ENCODE peak calls at places on chromosomes 6 and 20, in ten cellular contexts. F, P, Y, B, O, H, T, X, N and Z are unnamed samples.

GRCh38 chr6:111767752-111768430 is 105.4 kb downstream of the FYN start:
- DNase-seq in Y (no peak), N (no peak), O (no peak), H (no peak), F (no peak), B (no peak), P (no peak), X (no peak), T (no peak), Z (no peak)

GRCh38 chr6:89793586-89793985 is 26.0 kb downstream of the MDN1 start:
- DNase-seq in B (no peak), P (no peak), N (no peak), Y (no peak), O (no peak), F (no peak), T (no peak), H (no peak), X (no peak), Z (no peak)

GRCh38 chr6:684831-685636 is 7.9 kb downstream of the EXOC2 start:
- DNase-seq in T (no peak), N (no peak), P (no peak), O (no peak), H (no peak), B (peak), F (no peak), Y (no peak), X (no peak), Z (no peak)

GRCh38 chr20:12961725-12962124 is 47.0 kb upstream of the SPTLC3 start:
- DNase-seq in H (no peak), T (no peak), Y (no peak), X (no peak), O (no peak), F (no peak), B (no peak), P (no peak), N (no peak), Z (no peak)

GRCh38 chr6:26330835-26331808 is 33.9 kb upstream of the BTN3A2 start:
- DNase-seq in F (no peak), N (no peak), T (no peak), H (no peak), B (peak), P (peak), Y (peak), X (peak), O (peak), Z (peak)

GRCh38 chr6:13517116-13517515 is 29.7 kb upstream of the GFOD1 start:
- DNase-seq in P (no peak), O (no peak), X (no peak), H (no peak), T (no peak), B (no peak), Y (no peak), F (no peak), N (no peak), Z (no peak)

GRCh38 chr20:21394120-21394519 is 3.2 kb downstream of the NKX2-4 start:
- DNase-seq in B (no peak), P (no peak), X (no peak), N (no peak), Y (no peak), H (no peak), F (no peak), O (no peak), T (no peak), Z (no peak)

GRCh38 chr6:44498436-44498835 is 110.9 kb downstream of the CDC5L start:
- DNase-seq in H (no peak), P (no peak), X (no peak), F (no peak), N (no peak), Y (no peak), O (no peak), B (no peak), T (no peak), Z (no peak)

GRCh38 chr6:149268146-149268545 is 49.4 kb upstream of the TAB2 start:
- DNase-seq in H (no peak), F (no peak), N (no peak), O (no peak), Y (no peak), X (no peak), T (no peak), P (no peak), B (no peak), Z (no peak)

GRCh38 chr20:49690899-49691620 is 22.6 kb downstream of the B4GALT5 start:
- DNase-seq in B (no peak), O (peak), T (no peak), H (no peak), P (no peak), N (no peak), Y (no peak), X (no peak), F (no peak), Z (no peak)

GRCh38 chr20:34604980-34605788 is 46.7 kb downstream of the MAP1LC3A start:
- DNase-seq in N (no peak), B (no peak), P (no peak), F (no peak), X (no peak), H (no peak), T (no peak), Y (no peak), O (no peak), Z (no peak)

GRCh38 chr20:59572515-59572914 is 31.8 kb upstream of the PHACTR3 start:
- DNase-seq in Y (no peak), F (no peak), P (no peak), T (no peak), B (no peak), H (no peak), X (no peak), N (no peak), O (no peak), Z (no peak)

GRCh38 chr20:13852321-13852720 is 67.5 kb downstream of the NDUFAF5 start:
- DNase-seq in Y (no peak), N (no peak), O (no peak), B (no peak), P (no peak), H (no peak), F (no peak), X (no peak), T (no peak), Z (no peak)

GRCh38 chr20:63738687-63739128 is 868 bp upstream of the SLC2A4RG start:
- DNase-seq in X (peak), B (no peak), T (peak), P (peak), H (no peak), Y (no peak), O (no peak), N (peak), F (no peak), Z (no peak)

GRCh38 chr6:135196739-135197510 is 15.8 kb downstream of the MYB start:
- DNase-seq in P (no peak), F (no peak), B (no peak), O (no peak), N (no peak), H (no peak), T (no peak), Y (no peak), X (no peak), Z (no peak)

GRCh38 chr6:129748212-129748900 is 38.4 kb upstream of the ARHGAP18 start:
- DNase-seq in N (no peak), O (peak), B (peak), F (no peak), T (no peak), H (no peak), X (peak), Y (no peak), P (no peak), Z (no peak)

GRCh38 chr6:22017272-22017671 is 279.6 kb downstream of the PRL start:
- DNase-seq in B (no peak), N (no peak), X (no peak), Y (no peak), H (no peak), F (no peak), P (no peak), O (no peak), T (no peak), Z (no peak)

GRCh38 chr6:125746731-125747588 is 2.5 kb upstream of the HEY2 start:
- DNase-seq in O (no peak), Y (peak), B (peak), P (peak), T (peak), H (no peak), F (no peak), X (peak), N (peak), Z (no peak)

GRCh38 chr6:41445268-41445667 is 100.9 kb upstream of the FOXP4 start:
- DNase-seq in N (no peak), H (no peak), B (no peak), F (no peak), O (no peak), Y (peak), X (no peak), T (no peak), P (no peak), Z (no peak)

GRCh38 chr20:62700261-62700925 is 8.2 kb upstream of the NTSR1 start:
- DNase-seq in P (no peak), Y (no peak), O (no peak), N (no peak), F (no peak), X (no peak), H (no peak), T (no peak), B (no peak), Z (no peak)